ENCODE peak calls at places on chromosomes 6 and 20, in four cellular contexts. One of them, this sample, is unnamed.
A peak's percentile ranks its signal among the peaks of the same experiment; 100 is the strongest.

GRCh38 chr6:70547313-70547712 is 19.4 kb upstream of the SDHAF4 start:
- DNase-seq in iPS-NIHi11: no peak
- DNase-seq in AG08396: no peak
- DNase-seq in stimulated activated CD4-positive, alpha-beta T cell treated with anti-CD3 and anti-CD28 coated beads, Interleukin-2, amount 100 ng/mL, for 48 hours: no peak
- DNase-seq in this sample: no peak

GRCh38 chr20:52482049-52482448 is 290.5 kb upstream of the ZFP64 start:
- DNase-seq in iPS-NIHi11: no peak
- DNase-seq in AG08396: no peak
- DNase-seq in stimulated activated CD4-positive, alpha-beta T cell treated with anti-CD3 and anti-CD28 coated beads, Interleukin-2, amount 100 ng/mL, for 48 hours: no peak
- DNase-seq in this sample: no peak

GRCh38 chr20:34877002-34877264 is 521 bp downstream of the ACSS2 start:
- DNase-seq in iPS-NIHi11: no peak
- DNase-seq in AG08396: no peak
- DNase-seq in stimulated activated CD4-positive, alpha-beta T cell treated with anti-CD3 and anti-CD28 coated beads, Interleukin-2, amount 100 ng/mL, for 48 hours: no peak
- DNase-seq in this sample: no peak

GRCh38 chr6:70371454-70372105 is 41.7 kb upstream of the FAM135A start:
- DNase-seq in iPS-NIHi11: peak; percentile 31
- DNase-seq in AG08396: peak; percentile 45
- DNase-seq in stimulated activated CD4-positive, alpha-beta T cell treated with anti-CD3 and anti-CD28 coated beads, Interleukin-2, amount 100 ng/mL, for 48 hours: no peak
- DNase-seq in this sample: peak; percentile 12

GRCh38 chr6:150720774-150721233 is 121.1 kb downstream of the PLEKHG1 start:
- DNase-seq in iPS-NIHi11: peak; percentile 46
- DNase-seq in AG08396: no peak
- DNase-seq in stimulated activated CD4-positive, alpha-beta T cell treated with anti-CD3 and anti-CD28 coated beads, Interleukin-2, amount 100 ng/mL, for 48 hours: no peak
- DNase-seq in this sample: peak; percentile 36

GRCh38 chr6:23244300-23244699 is 674.9 kb downstream of the HDGFL1 start:
- DNase-seq in iPS-NIHi11: no peak
- DNase-seq in AG08396: peak; percentile 14
- DNase-seq in stimulated activated CD4-positive, alpha-beta T cell treated with anti-CD3 and anti-CD28 coated beads, Interleukin-2, amount 100 ng/mL, for 48 hours: no peak
- DNase-seq in this sample: no peak

GRCh38 chr6:41548098-41548840 is 2.1 kb downstream of the FOXP4 start:
- DNase-seq in iPS-NIHi11: no peak
- DNase-seq in AG08396: no peak
- DNase-seq in stimulated activated CD4-positive, alpha-beta T cell treated with anti-CD3 and anti-CD28 coated beads, Interleukin-2, amount 100 ng/mL, for 48 hours: peak; percentile 47
- DNase-seq in this sample: no peak

GRCh38 chr6:125197795-125198269 is 44.3 kb downstream of the TPD52L1 start:
- DNase-seq in iPS-NIHi11: peak; percentile 31
- DNase-seq in AG08396: no peak
- DNase-seq in stimulated activated CD4-positive, alpha-beta T cell treated with anti-CD3 and anti-CD28 coated beads, Interleukin-2, amount 100 ng/mL, for 48 hours: no peak
- DNase-seq in this sample: no peak

GRCh38 chr6:105748737-105749161 is 337.4 kb upstream of the PRDM1 start:
- DNase-seq in iPS-NIHi11: no peak
- DNase-seq in AG08396: peak; percentile 14
- DNase-seq in stimulated activated CD4-positive, alpha-beta T cell treated with anti-CD3 and anti-CD28 coated beads, Interleukin-2, amount 100 ng/mL, for 48 hours: no peak
- DNase-seq in this sample: no peak

GRCh38 chr20:10171864-10172751 is 46.5 kb upstream of the SNAP25 start:
- DNase-seq in iPS-NIHi11: peak; percentile 75
- DNase-seq in AG08396: peak; percentile 72
- DNase-seq in stimulated activated CD4-positive, alpha-beta T cell treated with anti-CD3 and anti-CD28 coated beads, Interleukin-2, amount 100 ng/mL, for 48 hours: peak; percentile 11
- DNase-seq in this sample: no peak

GRCh38 chr20:35226775-35227681 is 538 bp downstream of the MMP24 start:
- DNase-seq in iPS-NIHi11: peak; percentile 93
- DNase-seq in AG08396: peak; percentile 81
- DNase-seq in stimulated activated CD4-positive, alpha-beta T cell treated with anti-CD3 and anti-CD28 coated beads, Interleukin-2, amount 100 ng/mL, for 48 hours: peak; percentile 37
- DNase-seq in this sample: peak; percentile 54

GRCh38 chr20:63660622-63661021 is 2.5 kb downstream of the RTEL1 start:
- DNase-seq in iPS-NIHi11: no peak
- DNase-seq in AG08396: no peak
- DNase-seq in stimulated activated CD4-positive, alpha-beta T cell treated with anti-CD3 and anti-CD28 coated beads, Interleukin-2, amount 100 ng/mL, for 48 hours: no peak
- DNase-seq in this sample: no peak

GRCh38 chr6:2226775-2227174 is 18.6 kb downstream of the GMDS start:
- DNase-seq in iPS-NIHi11: no peak
- DNase-seq in AG08396: no peak
- DNase-seq in stimulated activated CD4-positive, alpha-beta T cell treated with anti-CD3 and anti-CD28 coated beads, Interleukin-2, amount 100 ng/mL, for 48 hours: no peak
- DNase-seq in this sample: no peak

GRCh38 chr6:126123226-126123625 is 136.9 kb downstream of the TRMT11 start:
- DNase-seq in iPS-NIHi11: no peak
- DNase-seq in AG08396: no peak
- DNase-seq in stimulated activated CD4-positive, alpha-beta T cell treated with anti-CD3 and anti-CD28 coated beads, Interleukin-2, amount 100 ng/mL, for 48 hours: no peak
- DNase-seq in this sample: no peak

GRCh38 chr6:133040025-133040838 is 200.9 kb upstream of the EYA4 start:
- DNase-seq in iPS-NIHi11: peak; percentile 36
- DNase-seq in AG08396: peak; percentile 13
- DNase-seq in stimulated activated CD4-positive, alpha-beta T cell treated with anti-CD3 and anti-CD28 coated beads, Interleukin-2, amount 100 ng/mL, for 48 hours: no peak
- DNase-seq in this sample: no peak